ENCODE peak calls at places on chromosomes 3 and 15, in eight cellular contexts. O is choroid plexus epithelial cell, D is brain microvascular endothelial cell, B is bronchial epithelial cell, Y is thoracic aorta, V is upper lobe of left lung, G is tibial artery, K is left lung. F is an unnamed sample.

GRCh38 chr3:45011756-45012441 is 14.2 kb upstream of the CLEC3B start:
- DNase-seq in O (peak), D (peak), B (peak), Y (no peak), V (no peak), G (peak), K (no peak), F (no peak)

GRCh38 chr3:102235679-102236078 is 199.1 kb upstream of the ZPLD1 start:
- DNase-seq in O (peak), D (no peak), B (peak), Y (no peak), V (no peak), G (no peak), K (no peak), F (no peak)

GRCh38 chr15:64247535-64247905 is 84.7 kb upstream of the PPIB start:
- DNase-seq in O (no peak), D (no peak), B (no peak), Y (no peak), V (no peak), G (no peak), K (no peak), F (no peak)

GRCh38 chr3:99761415-99761981 is 56.2 kb upstream of the CMSS1 start:
- DNase-seq in O (no peak), D (no peak), B (no peak), Y (no peak), V (no peak), G (no peak), K (no peak), F (no peak)

GRCh38 chr3:109265300-109265699 is 51.0 kb downstream of the DPPA2 start:
- DNase-seq in O (peak), D (peak), B (no peak), Y (no peak), V (no peak), G (no peak), K (no peak), F (no peak)

GRCh38 chr3:40387001-40387894 is at the start of gene ENTPD3:
- DNase-seq in O (no peak), D (no peak), B (peak), Y (no peak), V (peak), G (no peak), K (peak), F (peak)

GRCh38 chr3:115860766-115861165 is 237.5 kb downstream of the GAP43 start:
- DNase-seq in O (no peak), D (no peak), B (no peak), Y (no peak), V (no peak), G (no peak), K (no peak), F (no peak)

GRCh38 chr3:33578325-33579180 is 138.3 kb upstream of the UBP1 start:
- DNase-seq in O (peak), D (peak), B (peak), Y (no peak), V (no peak), G (no peak), K (no peak), F (no peak)

GRCh38 chr3:141234283-141234682 is 2.7 kb downstream of the PXYLP1 start:
- DNase-seq in O (no peak), D (no peak), B (no peak), Y (no peak), V (peak), G (no peak), K (peak), F (no peak)

DNA sequence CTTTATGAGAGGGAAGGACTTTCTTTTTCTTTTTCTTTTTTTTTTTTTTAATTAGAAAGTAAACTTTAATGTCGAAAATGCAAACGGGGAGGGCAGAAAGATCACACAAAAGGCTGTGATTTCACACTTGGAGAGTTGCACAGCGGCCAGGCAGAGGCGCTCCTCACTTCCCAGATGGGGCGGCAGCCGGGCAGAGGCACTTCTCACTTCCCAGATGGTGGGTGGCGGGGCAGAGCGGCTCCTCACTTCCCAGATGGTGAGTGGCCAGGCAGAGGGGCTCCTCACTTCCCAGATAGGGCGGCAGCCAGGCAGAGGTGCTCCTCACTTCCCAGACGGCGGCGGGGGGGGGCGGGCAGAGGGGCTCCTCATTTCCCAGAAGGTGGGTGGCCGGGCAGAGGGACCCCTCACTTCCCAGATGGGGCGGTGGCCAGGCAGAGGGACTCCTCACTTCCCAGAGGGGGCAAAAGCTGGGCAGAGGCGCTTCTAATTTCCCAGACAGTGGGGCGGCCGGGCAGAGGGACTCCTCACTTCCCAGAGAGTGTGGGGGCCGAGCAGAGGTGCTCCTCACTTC is 88.6 kb downstream of the ATP2B2 start:
- DNase-seq in O (no peak), D (no peak), B (no peak), Y (no peak), V (no peak), G (no peak), K (no peak), F (no peak)
- TF ChIP-seq CTCF in O (no peak), D (no peak), B (no peak), Y (no peak), V (no peak), G (no peak), K (no peak), F (no peak)

DNA sequence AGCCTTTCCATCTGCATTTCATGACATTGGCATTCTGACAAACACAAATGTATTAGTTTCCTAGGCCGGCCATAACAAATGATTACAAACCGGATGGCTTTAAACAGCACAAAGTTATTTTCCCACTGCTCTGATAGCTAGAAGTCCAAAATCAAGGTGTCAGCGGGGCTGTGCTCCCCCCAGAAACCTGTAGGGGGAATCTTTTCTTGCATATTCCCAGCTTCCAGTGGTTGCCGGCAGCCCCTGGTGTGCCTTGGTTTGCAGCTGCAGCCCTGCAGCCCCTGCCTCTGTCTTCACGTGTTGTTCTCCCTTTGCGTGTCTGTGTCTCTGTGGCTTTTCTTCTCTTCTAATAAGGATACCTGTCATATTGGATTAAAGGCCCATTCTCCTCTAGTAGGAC is 79.0 kb upstream of the CDV3 start:
- DNase-seq in O (peak), D (peak), B (no peak), Y (no peak), V (no peak), G (no peak), K (no peak), F (no peak)
- TF ChIP-seq CTCF in O (peak), D (peak), B (no peak), Y (no peak), V (no peak), G (no peak), K (no peak), F (peak)

GRCh38 chr3:114011059-114011797 is 45.1 kb downstream of the CCDC191 start:
- DNase-seq in O (no peak), D (no peak), B (no peak), Y (no peak), V (no peak), G (no peak), K (no peak), F (no peak)

GRCh38 chr3:114005406-114005987 is 50.8 kb downstream of the CCDC191 start:
- DNase-seq in O (no peak), D (no peak), B (no peak), Y (no peak), V (no peak), G (no peak), K (no peak), F (no peak)
- TF ChIP-seq CTCF in O (no peak), D (no peak), B (no peak), Y (no peak), V (no peak), G (no peak), K (no peak), F (no peak)

GRCh38 chr3:139020868-139021234 is at the start of gene PRR23B:
- DNase-seq in O (no peak), D (no peak), B (no peak), Y (no peak), V (no peak), G (no peak), K (no peak), F (no peak)
- TF ChIP-seq CTCF in O (peak), D (peak), B (no peak), Y (no peak), V (no peak), G (no peak), K (no peak), F (peak)